ENCODE peak calls at places on chromosomes 5 and 9, in seven cellular contexts. L, J, W, K, E, F and R are unnamed samples.

GRCh38 chr5:35851282-35851681 is 5.4 kb upstream of the IL7R start:
- DNase-seq in W (no peak), K (no peak), F (no peak), L (peak; percentile 29), J (no peak), E (no peak), R (peak; percentile 36)

GRCh38 chr9:23821400-23822181 is 4.4 kb downstream of the ELAVL2 start:
- DNase-seq in K (no peak), L (no peak), W (no peak), F (peak; percentile 59), E (no peak), J (no peak), R (peak; percentile 49)

GRCh38 chr5:132497488-132497997 is 7.0 kb upstream of the IRF1 start:
- DNase-seq in W (peak; percentile 83), F (peak; percentile 72), K (no peak), L (peak; percentile 94), J (peak; percentile 89), E (peak; percentile 25), R (peak; percentile 95)

GRCh38 chr9:24939099-24939850 is 393.6 kb upstream of the IZUMO3 start:
- DNase-seq in F (no peak), K (no peak), E (peak; percentile 70), L (no peak), W (no peak), J (no peak), R (no peak)

GRCh38 chr9:77427256-77427927 is 220.7 kb downstream of the GNA14 start:
- DNase-seq in L (no peak), W (no peak), J (no peak), F (no peak), K (no peak), E (no peak), R (no peak)

GRCh38 chr9:26158631-26159150 is 480.4 kb upstream of the TUSC1 start:
- DNase-seq in J (no peak), L (no peak), W (no peak), K (no peak), F (no peak), E (no peak), R (no peak)

GRCh38 chr5:89336111-89336510 is 453.1 kb upstream of the MEF2C start:
- DNase-seq in F (no peak), J (no peak), E (no peak), K (no peak), W (no peak), L (no peak), R (no peak)

GRCh38 chr5:3348576-3349535 is 246.8 kb upstream of the IRX1 start:
- DNase-seq in K (no peak), L (no peak), J (no peak), F (no peak), E (no peak), W (no peak), R (no peak)

GRCh38 chr9:87854563-87854962 is 28.1 kb upstream of the SPATA31E1 start:
- DNase-seq in J (no peak), F (no peak), E (no peak), K (no peak), L (no peak), W (no peak), R (no peak)

GRCh38 chr5:1437876-1438559 is 7.2 kb downstream of the SLC6A3 start:
- DNase-seq in K (no peak), E (no peak), J (no peak), L (no peak), F (no peak), W (no peak), R (no peak)

GRCh38 chr5:76174101-76174500 is 90.9 kb downstream of the SV2C start:
- DNase-seq in J (no peak), F (no peak), W (no peak), E (no peak), L (no peak), K (no peak), R (no peak)

GRCh38 chr5:36570268-36570667 is 36.1 kb upstream of the SLC1A3 start:
- DNase-seq in L (peak; percentile 16), F (no peak), E (no peak), K (no peak), J (peak; percentile 33), W (no peak), R (peak; percentile 93)

GRCh38 chr9:126421567-126422428 is 95.2 kb downstream of the MVB12B start:
- DNase-seq in E (no peak), K (no peak), L (no peak), W (peak; percentile 28), J (no peak), F (no peak), R (peak; percentile 31)

GRCh38 chr5:115475768-115476167 is 68.8 kb downstream of the FEM1C start:
- DNase-seq in J (no peak), W (no peak), F (no peak), K (no peak), L (no peak), E (no peak), R (no peak)

GRCh38 chr5:13917061-13917460 is 27.4 kb downstream of the DNAH5 start:
- DNase-seq in K (no peak), F (no peak), J (no peak), E (no peak), W (no peak), L (no peak), R (no peak)

GRCh38 chr5:93794954-93795353 is 53.6 kb upstream of the POU5F2 start:
- DNase-seq in F (no peak), L (no peak), E (peak; percentile 22), K (no peak), J (no peak), W (no peak), R (no peak)

GRCh38 chr9:114405294-114406034 is 17.7 kb upstream of the AKNA start:
- DNase-seq in L (peak; percentile 73), E (peak; percentile 90), W (peak; percentile 74), J (peak; percentile 74), F (peak; percentile 76), K (peak; percentile 52), R (peak; percentile 76)

GRCh38 chr9:14341437-14342133 is 27.6 kb upstream of the NFIB start:
- DNase-seq in J (no peak), W (no peak), K (no peak), L (no peak), F (no peak), E (no peak), R (no peak)

GRCh38 chr5:54215233-54215736 is 95.1 kb downstream of the ARL15 start:
- DNase-seq in J (no peak), E (no peak), W (no peak), F (no peak), L (peak; percentile 64), K (no peak), R (no peak)

GRCh38 chr5:155079698-155080097 is 66.1 kb downstream of the KIF4B start:
- DNase-seq in F (no peak), K (no peak), J (no peak), L (no peak), W (no peak), E (no peak), R (no peak)

GRCh38 chr5:103847060-103847459 is 284.5 kb upstream of the NUDT12 start:
- DNase-seq in L (peak; percentile 8), J (peak; percentile 46), E (no peak), K (no peak), F (no peak), W (no peak), R (peak; percentile 25)

GRCh38 chr9:114958021-114958846 is 27.8 kb upstream of the TNFSF8 start:
- DNase-seq in W (no peak), E (no peak), F (no peak), K (no peak), J (no peak), L (no peak), R (no peak)

GRCh38 chr5:139671096-139671841 is 23.1 kb downstream of the CXXC5 start:
- DNase-seq in K (peak; percentile 70), J (no peak), F (no peak), W (no peak), L (no peak), E (peak; percentile 52), R (no peak)

GRCh38 chr5:1294839-1295649 is at the start of gene TERT:
- DNase-seq in F (peak; percentile 72), E (peak; percentile 91), W (no peak), J (no peak), L (no peak), K (peak; percentile 87), R (no peak)

GRCh38 chr9:135701067-135701967 is 668 bp upstream of the KCNT1 start:
- DNase-seq in W (no peak), E (no peak), J (no peak), L (no peak), K (no peak), F (no peak), R (no peak)

GRCh38 chr5:30650311-30650710 is 543.2 kb upstream of the CDH6 start:
- DNase-seq in K (no peak), W (no peak), F (no peak), L (no peak), J (no peak), E (no peak), R (no peak)
- TF ChIP-seq CTCF in K (no peak), W (no peak), F (no peak), L (no peak), J (no peak), E (peak; percentile 26), R (no peak)

GRCh38 chr5:151684690-151685361 is 1.9 kb downstream of the SPARC start:
- DNase-seq in E (no peak), L (peak; percentile 97), K (no peak), J (peak; percentile 94), F (no peak), W (no peak), R (peak; percentile 96)
- H3K4me3 ChIP-seq in E (no peak overlapping the region), L (peak overlapping the region; percentile 100), K (peak overlapping the region; percentile 76), J (peak overlapping the region; percentile 100), F (no peak overlapping the region), W (no peak overlapping the region), R (peak overlapping the region; percentile 64)

DNA sequence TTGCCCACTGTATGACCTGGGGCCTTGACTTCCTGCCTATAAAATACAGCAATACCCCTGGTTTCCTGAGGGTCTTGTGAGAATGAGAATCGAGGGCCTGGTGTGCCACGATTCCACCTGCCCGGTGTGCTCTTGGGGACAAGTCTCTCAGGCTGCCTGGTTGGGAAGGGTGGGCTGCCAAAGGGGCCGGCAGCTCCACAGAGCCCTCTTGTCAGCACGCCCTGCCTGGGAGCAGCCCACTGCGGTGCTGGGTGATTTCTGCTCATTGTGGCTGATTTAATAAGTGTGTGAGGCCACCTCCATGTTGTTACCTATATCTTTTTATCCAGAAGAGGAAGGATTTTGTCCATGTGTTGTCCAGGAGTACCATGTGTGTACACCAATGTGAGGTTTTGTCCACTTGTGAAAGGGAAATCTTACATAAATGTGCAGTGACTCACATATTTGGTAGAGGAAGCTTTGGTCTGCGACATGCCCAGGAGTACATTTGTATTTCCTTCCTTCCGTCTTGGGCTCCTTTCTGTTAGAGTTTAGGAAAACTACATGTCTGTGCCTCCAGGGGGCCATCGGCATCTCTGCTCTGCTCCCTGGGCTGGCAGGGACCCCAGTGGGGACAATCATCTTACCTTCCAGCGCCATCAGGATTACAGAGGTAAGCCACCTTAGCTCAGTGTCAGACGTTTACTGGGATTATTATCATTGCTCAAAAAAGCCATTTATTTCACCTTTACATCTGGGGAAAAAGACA is 108.6 kb downstream of the PHF2 start:
- DNase-seq in F (no peak), W (no peak), L (peak; percentile 19), K (no peak), J (no peak), E (no peak), R (no peak)
- TF ChIP-seq CTCF in F (no peak), W (no peak), L (peak; percentile 15), K (peak; percentile 5), J (peak; percentile 54), E (peak; percentile 17), R (peak; percentile 22)

DNA sequence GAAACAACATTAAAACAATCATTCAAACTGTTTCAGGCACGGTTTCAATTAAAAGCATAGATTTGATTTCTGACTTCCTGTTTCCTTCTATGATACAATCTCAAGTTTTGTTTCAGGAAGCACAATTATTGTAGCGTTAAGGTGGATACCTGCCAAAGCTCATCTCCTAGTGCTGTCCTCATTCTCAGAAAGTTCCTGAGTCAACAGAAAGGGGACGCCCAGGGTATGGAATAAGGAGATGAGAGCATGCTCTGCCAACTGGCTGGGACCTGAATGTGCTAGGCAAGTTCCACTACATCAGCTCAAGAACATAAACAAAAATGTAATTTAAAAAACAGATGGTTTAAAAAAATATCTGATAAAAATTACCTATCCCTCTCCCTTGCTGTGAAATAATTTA is 2.1 kb upstream of the TRIM14 start:
- DNase-seq in E (peak; percentile 19), W (no peak), K (no peak), L (peak; percentile 8), J (no peak), F (no peak), R (no peak)
- H3K4me3 ChIP-seq in E (peak overlapping the region; percentile 1), W (no peak overlapping the region), K (no peak overlapping the region), L (no peak overlapping the region), J (no peak overlapping the region), F (no peak overlapping the region), R (no peak overlapping the region)